ENCODE peak calls at places on chromosome 22, in five cellular contexts. One of them, this sample, is unnamed.
A peak's percentile ranks its signal among the peaks of the same experiment; 100 is the strongest.

GRCh38 chr22:18156878-18157713 is 7.1 kb downstream of the USP18 start:
- DNase-seq in Kasumi-1: peak; percentile 70
- DNase-seq in HTR-8/SVneo: peak; percentile 89
- DNase-seq in NCI-H2029 treated with DMSO at 0.1 percent for 48 hours: peak; percentile 30
- DNase-seq in cardiac fibroblast: peak; percentile 81
- DNase-seq in this sample: peak; percentile 59

GRCh38 chr22:38401336-38402084 is 53.5 kb downstream of the KCNJ4 start:
- DNase-seq in HTR-8/SVneo: no peak
- DNase-seq in Kasumi-1: no peak
- DNase-seq in NCI-H2029 treated with DMSO at 0.1 percent for 48 hours: no peak
- DNase-seq in cardiac fibroblast: no peak
- DNase-seq in this sample: no peak

GRCh38 chr22:35729309-35729698 is 11.6 kb downstream of the APOL5 start:
- DNase-seq in HTR-8/SVneo: no peak
- DNase-seq in NCI-H2029 treated with DMSO at 0.1 percent for 48 hours: no peak
- DNase-seq in Kasumi-1: no peak
- DNase-seq in cardiac fibroblast: no peak
- DNase-seq in this sample: no peak

GRCh38 chr22:43066844-43067385 is 22.3 kb downstream of the TTLL1 start:
- DNase-seq in NCI-H2029 treated with DMSO at 0.1 percent for 48 hours: no peak
- DNase-seq in Kasumi-1: no peak
- DNase-seq in cardiac fibroblast: no peak
- DNase-seq in HTR-8/SVneo: peak; percentile 72
- DNase-seq in this sample: no peak

GRCh38 chr22:35357883-35358621 is 22.8 kb upstream of the HMOX1 start:
- DNase-seq in Kasumi-1: no peak
- DNase-seq in HTR-8/SVneo: no peak
- DNase-seq in NCI-H2029 treated with DMSO at 0.1 percent for 48 hours: no peak
- DNase-seq in cardiac fibroblast: no peak
- DNase-seq in this sample: no peak

GRCh38 chr22:27839261-27839660 is 37.7 kb upstream of the MN1 start:
- DNase-seq in HTR-8/SVneo: no peak
- DNase-seq in cardiac fibroblast: no peak
- DNase-seq in NCI-H2029 treated with DMSO at 0.1 percent for 48 hours: no peak
- DNase-seq in Kasumi-1: no peak
- DNase-seq in this sample: no peak

GRCh38 chr22:38755155-38755910 is 465 bp downstream of the SUN2 start:
- DNase-seq in HTR-8/SVneo: peak; percentile 75
- DNase-seq in cardiac fibroblast: peak; percentile 87
- DNase-seq in NCI-H2029 treated with DMSO at 0.1 percent for 48 hours: peak; percentile 16
- DNase-seq in Kasumi-1: no peak
- DNase-seq in this sample: peak; percentile 51

GRCh38 chr22:39622881-39623367 is 52.4 kb downstream of the CACNA1I start:
- DNase-seq in Kasumi-1: peak; percentile 27
- DNase-seq in NCI-H2029 treated with DMSO at 0.1 percent for 48 hours: no peak
- DNase-seq in cardiac fibroblast: peak; percentile 28
- DNase-seq in HTR-8/SVneo: peak; percentile 29
- DNase-seq in this sample: no peak

GRCh38 chr22:44449683-44450425 is 48.2 kb downstream of the RTL6 start:
- DNase-seq in Kasumi-1: no peak
- DNase-seq in NCI-H2029 treated with DMSO at 0.1 percent for 48 hours: no peak
- DNase-seq in cardiac fibroblast: no peak
- DNase-seq in HTR-8/SVneo: no peak
- DNase-seq in this sample: no peak

GRCh38 chr22:42461511-42461910 is 29.3 kb upstream of the NFAM1 start:
- DNase-seq in NCI-H2029 treated with DMSO at 0.1 percent for 48 hours: no peak
- DNase-seq in cardiac fibroblast: no peak
- DNase-seq in HTR-8/SVneo: no peak
- DNase-seq in Kasumi-1: no peak
- DNase-seq in this sample: no peak

GRCh38 chr22:45308624-45309421 is 911 bp upstream of the FAM118A start:
- DNase-seq in cardiac fibroblast: no peak
- DNase-seq in HTR-8/SVneo: no peak
- DNase-seq in NCI-H2029 treated with DMSO at 0.1 percent for 48 hours: no peak
- DNase-seq in Kasumi-1: no peak
- DNase-seq in this sample: peak; percentile 19

GRCh38 chr22:37313376-37314314 is 31.3 kb downstream of the CYTH4 start:
- DNase-seq in cardiac fibroblast: peak; percentile 52
- DNase-seq in NCI-H2029 treated with DMSO at 0.1 percent for 48 hours: no peak
- DNase-seq in Kasumi-1: no peak
- DNase-seq in HTR-8/SVneo: no peak
- DNase-seq in this sample: no peak

GRCh38 chr22:29309332-29310064 is 3.0 kb downstream of the GAS2L1 start:
- DNase-seq in NCI-H2029 treated with DMSO at 0.1 percent for 48 hours: no peak
- DNase-seq in HTR-8/SVneo: no peak
- DNase-seq in Kasumi-1: no peak
- DNase-seq in cardiac fibroblast: no peak
- DNase-seq in this sample: no peak

GRCh38 chr22:38262051-38262795 is 10.6 kb downstream of the TMEM184B start:
- DNase-seq in Kasumi-1: no peak
- DNase-seq in cardiac fibroblast: peak; percentile 30
- DNase-seq in NCI-H2029 treated with DMSO at 0.1 percent for 48 hours: no peak
- DNase-seq in HTR-8/SVneo: no peak
- DNase-seq in this sample: peak; percentile 47

GRCh38 chr22:49323751-49324415 is 503.8 kb downstream of the BRD1 start:
- DNase-seq in cardiac fibroblast: no peak
- DNase-seq in Kasumi-1: no peak
- DNase-seq in HTR-8/SVneo: no peak
- DNase-seq in NCI-H2029 treated with DMSO at 0.1 percent for 48 hours: no peak
- DNase-seq in this sample: no peak

GRCh38 chr22:30204742-30205111 is 41.8 kb downstream of the LIF start:
- DNase-seq in Kasumi-1: no peak
- DNase-seq in HTR-8/SVneo: no peak
- DNase-seq in NCI-H2029 treated with DMSO at 0.1 percent for 48 hours: no peak
- DNase-seq in cardiac fibroblast: peak; percentile 88
- DNase-seq in this sample: no peak

GRCh38 chr22:39543095-39543494 is 10.5 kb upstream of the RPS19BP1 start:
- DNase-seq in Kasumi-1: peak; percentile 46
- DNase-seq in NCI-H2029 treated with DMSO at 0.1 percent for 48 hours: no peak
- DNase-seq in cardiac fibroblast: peak; percentile 29
- DNase-seq in HTR-8/SVneo: no peak
- DNase-seq in this sample: no peak

This sample was measured in MV-4-11.